ENCODE peak calls at places on chromosomes 5 and 9, in five cellular contexts. T, C, J, H and F are unnamed samples.

GRCh38 chr9:76330034-76330433 is 64.2 kb downstream of the RFK start:
- DNase-seq in T (no peak), C (no peak), J (no peak), H (no peak), F (no peak)

GRCh38 chr5:82405618-82406199 is 127.6 kb upstream of the RPS23 start:
- DNase-seq in T (no peak), C (no peak), J (peak; percentile 100), H (peak; percentile 94), F (peak; percentile 98)

GRCh38 chr9:4829956-4830355 is 37.2 kb downstream of the RCL1 start:
- DNase-seq in T (no peak), C (no peak), J (peak; percentile 36), H (no peak), F (no peak)

GRCh38 chr5:60271517-60271916 is 378.0 kb upstream of the PDE4D start:
- DNase-seq in T (no peak), C (no peak), J (peak; percentile 10), H (no peak), F (no peak)

GRCh38 chr9:95507456-95508241 is 9.1 kb downstream of the PTCH1 start:
- DNase-seq in T (no peak), C (peak; percentile 70), J (peak; percentile 74), H (no peak), F (no peak)

GRCh38 chr5:103624748-103625147 is 62.2 kb upstream of the NUDT12 start:
- DNase-seq in T (no peak), C (no peak), J (peak; percentile 18), H (no peak), F (no peak)

GRCh38 chr9:20811872-20812271 is 127.8 kb downstream of the FOCAD start:
- DNase-seq in T (no peak), C (no peak), J (no peak), H (no peak), F (no peak)

GRCh38 chr5:68325065-68325580 is 109.6 kb downstream of the PIK3R1 start:
- DNase-seq in T (no peak), C (no peak), J (no peak), H (no peak), F (no peak)

GRCh38 chr9:120868676-120869359 is 8.2 kb downstream of the PHF19 start:
- DNase-seq in T (peak; percentile 95), C (peak; percentile 97), J (peak; percentile 85), H (peak; percentile 63), F (peak; percentile 86)

GRCh38 chr5:146223179-146223578 is 19.8 kb downstream of the RBM27 start:
- DNase-seq in T (no peak), C (no peak), J (no peak), H (no peak), F (no peak)

GRCh38 chr9:116064970-116065369 is 88.6 kb upstream of the PAPPA start:
- DNase-seq in T (no peak), C (no peak), J (no peak), H (no peak), F (no peak)

GRCh38 chr9:69470186-69470977 is 145.4 kb downstream of the ENTREP1 start:
- DNase-seq in T (no peak), C (no peak), J (no peak), H (no peak), F (no peak)

GRCh38 chr9:132582786-132583583 is 579 bp downstream of the BARHL1 start:
- DNase-seq in T (no peak), C (no peak), J (no peak), H (no peak), F (no peak)

GRCh38 chr5:31106742-31107546 is 86.5 kb upstream of the CDH6 start:
- DNase-seq in T (no peak), C (no peak), J (peak; percentile 91), H (no peak), F (peak; percentile 22)

GRCh38 chr5:72511371-72512178 is 4.4 kb upstream of the ZNF366 start:
- DNase-seq in T (no peak), C (no peak), J (peak; percentile 89), H (no peak), F (no peak)

GRCh38 chr5:1039706-1040260 is 31.2 kb downstream of the NKD2 start:
- DNase-seq in T (no peak), C (no peak), J (no peak), H (no peak), F (no peak)

GRCh38 chr9:107211331-107211730 is 71.7 kb upstream of the RAD23B start:
- DNase-seq in T (no peak), C (no peak), J (no peak), H (no peak), F (no peak)

GRCh38 chr9:16348531-16348930 is 521.9 kb downstream of the BNC2 start:
- DNase-seq in T (no peak), C (no peak), J (peak; percentile 76), H (no peak), F (no peak)

GRCh38 chr9:104905931-104906330 is 22.0 kb downstream of the ABCA1 start:
- DNase-seq in T (no peak), C (no peak), J (peak; percentile 76), H (no peak), F (no peak)

GRCh38 chr5:78050888-78051287 is 243.6 kb downstream of the AP3B1 start:
- DNase-seq in T (no peak), C (no peak), J (peak; percentile 68), H (no peak), F (no peak)

GRCh38 chr5:56669534-56670483 is 145.5 kb upstream of the MAP3K1 start:
- DNase-seq in T (peak; percentile 70), C (peak; percentile 61), J (no peak), H (no peak), F (no peak)

GRCh38 chr9:113748135-113748534 is 128.0 kb upstream of the ZNF618 start:
- DNase-seq in T (no peak), C (no peak), J (no peak), H (no peak), F (no peak)

GRCh38 chr9:22060831-22061383 is 51.8 kb upstream of the CDKN2B start:
- DNase-seq in T (no peak), C (peak; percentile 34), J (no peak), H (no peak), F (no peak)

DNA sequence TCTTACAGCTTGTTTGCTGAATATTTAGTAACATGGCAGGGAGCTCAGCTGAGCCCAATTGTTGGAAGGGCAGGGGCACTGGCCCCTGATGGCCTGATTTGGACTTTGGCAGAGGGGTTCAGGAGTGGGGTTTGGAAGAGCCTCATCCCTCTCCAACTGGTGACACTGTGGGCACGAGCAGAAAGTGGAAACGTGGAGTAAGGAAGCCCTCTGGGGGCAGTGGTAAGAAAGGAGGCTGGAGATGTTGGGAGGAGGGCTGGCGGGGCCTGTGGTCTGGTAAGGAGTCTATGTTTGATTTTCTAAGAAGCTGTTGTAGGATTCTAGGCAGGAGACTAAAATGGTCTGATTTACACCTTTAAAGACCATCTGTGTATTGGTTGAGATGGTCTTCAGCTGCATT is 208.9 kb downstream of the HSPA4 start:
- DNase-seq in T (no peak), C (no peak), J (no peak), H (no peak), F (no peak)
- TF ChIP-seq CTCF in T (no peak), C (no peak), J (peak; percentile 4), H (peak; percentile 12), F (no peak)

GRCh38 chr5:33448118-33448517 is 7.4 kb downstream of the TARS1 start:
- DNase-seq in T (no peak), C (no peak), J (no peak), H (no peak), F (no peak)

GRCh38 chr5:33440482-33441240 is at the start of gene TARS1:
- DNase-seq in T (peak; percentile 99), C (peak; percentile 99), J (peak; percentile 100), H (peak; percentile 100), F (peak; percentile 100)

GRCh38 chr5:33445808-33446207 is 5.0 kb downstream of the TARS1 start:
- DNase-seq in T (no peak), C (no peak), J (no peak), H (no peak), F (no peak)

GRCh38 chr5:33441241-33441844 is 578 bp downstream of the TARS1 start:
- DNase-seq in T (no peak), C (no peak), J (peak; percentile 63), H (no peak), F (no peak)

DNA sequence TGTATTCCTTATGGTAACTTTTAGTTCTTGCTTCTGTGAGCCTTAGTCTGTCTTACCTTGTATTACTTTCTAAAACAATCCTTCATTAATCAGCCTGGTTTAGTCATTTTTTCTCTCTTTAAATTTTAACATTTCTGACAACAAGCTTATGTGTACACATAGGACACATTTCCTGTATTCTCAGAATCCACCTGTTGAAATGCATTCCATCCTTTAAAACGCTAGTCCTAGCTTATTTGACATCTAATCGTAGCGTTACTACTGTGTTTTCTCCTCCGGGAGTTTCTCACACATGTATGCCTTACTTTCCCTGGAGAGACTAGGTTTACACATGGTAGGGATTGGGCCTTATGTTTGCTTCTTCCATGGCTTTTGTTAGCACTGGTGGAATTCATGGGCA is 3.8 kb downstream of the TARS1 start:
- DNase-seq in T (no peak), C (no peak), J (no peak), H (no peak), F (no peak)
- H3K4me3 ChIP-seq in T (no peak overlapping the region), C (no peak overlapping the region), J (no peak overlapping the region), H (no peak overlapping the region), F (no peak overlapping the region)

GRCh38 chr5:108398964-108399363 is 17.1 kb upstream of the FBXL17 start:
- DNase-seq in T (no peak), C (no peak), J (no peak), H (no peak), F (no peak)
- TF ChIP-seq CTCF in T (no peak), C (no peak), J (no peak), H (no peak), F (no peak)

GRCh38 chr5:144189800-144190429 is 19.2 kb downstream of the KCTD16 start:
- DNase-seq in T (no peak), C (no peak), J (peak; percentile 94), H (peak; percentile 70), F (no peak)

GRCh38 chr5:144183254-144183889 is 12.7 kb downstream of the KCTD16 start:
- DNase-seq in T (no peak), C (no peak), J (peak; percentile 34), H (no peak), F (no peak)

GRCh38 chr5:144191998-144192397 is 21.3 kb downstream of the KCTD16 start:
- DNase-seq in T (no peak), C (no peak), J (peak; percentile 65), H (no peak), F (no peak)

GRCh38 chr5:144191461-144191860 is 20.8 kb downstream of the KCTD16 start:
- DNase-seq in T (no peak), C (no peak), J (no peak), H (no peak), F (no peak)

GRCh38 chr5:144187699-144188294 is 17.1 kb downstream of the KCTD16 start:
- DNase-seq in T (peak; percentile 37), C (peak; percentile 36), J (peak; percentile 99), H (peak; percentile 95), F (no peak)
- H3K4me3 ChIP-seq in T (no peak overlapping the region), C (no peak overlapping the region), J (no peak overlapping the region), H (no peak overlapping the region), F (no peak overlapping the region)

GRCh38 chr5:39220280-39221030 is 1.1 kb upstream of the FYB1 start:
- DNase-seq in T (no peak), C (no peak), J (no peak), H (no peak), F (no peak)
- TF ChIP-seq CTCF in T (no peak), C (no peak), J (no peak), H (no peak), F (no peak)

GRCh38 chr5:173963107-173963506 is 25.9 kb upstream of the C5orf47 start:
- DNase-seq in T (no peak), C (no peak), J (peak; percentile 79), H (peak; percentile 37), F (no peak)
- H3K4me3 ChIP-seq in T (no peak overlapping the region), C (no peak overlapping the region), J (peak overlapping the region; percentile 56), H (peak overlapping the region; percentile 42), F (peak overlapping the region; percentile 48)

GRCh38 chr5:135829681-135830383 is 4.6 kb upstream of the SLC25A48 start:
- DNase-seq in T (peak; percentile 59), C (peak; percentile 73), J (peak; percentile 8), H (peak; percentile 5), F (no peak)
- TF ChIP-seq CTCF in T (no peak), C (peak; percentile 67), J (peak; percentile 89), H (peak; percentile 83), F (peak; percentile 95)